ENCODE peak calls at places on chromosomes 1 and 21, in ten cellular contexts. Y is activated T-helper 1 cell treated with anti-CD3 and anti-CD28 coated beads, Interleukin-2, amount 50 U/mL, for 16 hours; D is HFFc6; K is esophagus squamous epithelium; Q is right cardiac atrium; E is CD8-positive, alpha-beta T cell; T is choroid plexus epithelial cell; P is substantia nigra; B is erythroblast; C is fibroblast of lung. W is an unnamed sample.

GRCh38 chr1:172513480-172513879 is 19.5 kb upstream of the SUCO start:
- DNase-seq in Y (no peak), D (peak), K (no peak), Q (no peak), E (no peak), T (no peak), P (no peak), B (peak), C (peak), W (no peak)

GRCh38 chr1:206503591-206504362 is 3.6 kb upstream of the RASSF5 start:
- DNase-seq in Y (no peak), D (peak), K (no peak), Q (peak), E (peak), T (peak), P (no peak), B (peak), C (peak), W (no peak)

GRCh38 chr1:79974659-79975058 is 968.1 kb upstream of the ADGRL4 start:
- DNase-seq in Y (no peak), D (no peak), K (no peak), Q (no peak), E (no peak), T (no peak), P (no peak), B (no peak), C (no peak), W (no peak)

GRCh38 chr1:179599623-179600249 is 8.1 kb downstream of the TDRD5 start:
- DNase-seq in Y (no peak), D (peak), K (no peak), Q (no peak), E (no peak), T (peak), P (no peak), B (peak), C (peak), W (no peak)

GRCh38 chr1:170198584-170198983 is 52.8 kb downstream of the NTMT2 start:
- DNase-seq in Y (no peak), D (no peak), K (no peak), Q (no peak), E (no peak), T (no peak), P (no peak), B (no peak), C (no peak), W (no peak)

GRCh38 chr1:217274416-217274815 is 356.5 kb downstream of the GPATCH2 start:
- DNase-seq in Y (no peak), D (no peak), K (no peak), Q (no peak), E (no peak), T (peak), P (no peak), B (no peak), C (no peak), W (no peak)

GRCh38 chr1:25206201-25206600 is 26.1 kb downstream of the SYF2 start:
- DNase-seq in Y (no peak), D (no peak), K (no peak), Q (no peak), E (no peak), T (no peak), P (no peak), B (no peak), C (no peak), W (no peak)

GRCh38 chr21:26626187-26626586 is 53.1 kb upstream of the CYYR1 start:
- DNase-seq in Y (no peak), D (no peak), K (no peak), Q (no peak), E (no peak), T (no peak), P (no peak), B (no peak), C (no peak), W (no peak)

GRCh38 chr1:83860506-83861221 is 138.3 kb downstream of the TTLL7 start:
- DNase-seq in Y (peak), D (no peak), K (peak), Q (peak), E (peak), T (peak), P (peak), B (peak), C (peak), W (peak)

GRCh38 chr1:221734187-221734586 is 7.7 kb downstream of the DUSP10 start:
- DNase-seq in Y (no peak), D (no peak), K (no peak), Q (no peak), E (no peak), T (no peak), P (no peak), B (no peak), C (no peak), W (no peak)

GRCh38 chr1:230682274-230682673 is 31.6 kb downstream of the AGT start:
- DNase-seq in Y (no peak), D (no peak), K (no peak), Q (no peak), E (no peak), T (peak), P (no peak), B (no peak), C (peak), W (no peak)

GRCh38 chr1:109467301-109467777 is 993 bp downstream of the SYPL2 start:
- DNase-seq in Y (no peak), D (no peak), K (no peak), Q (no peak), E (no peak), T (no peak), P (no peak), B (no peak), C (no peak), W (no peak)

GRCh38 chr1:246567258-246568235 is 1.3 kb downstream of the CNST start:
- DNase-seq in Y (no peak), D (peak), K (no peak), Q (no peak), E (no peak), T (peak), P (no peak), B (peak), C (peak), W (no peak)

GRCh38 chr1:244242446-244242845 is 191.4 kb downstream of the ZBTB18 start:
- DNase-seq in Y (no peak), D (no peak), K (no peak), Q (no peak), E (no peak), T (no peak), P (no peak), B (no peak), C (peak), W (no peak)

GRCh38 chr1:204104331-204105222 is 31.7 kb downstream of the SOX13 start:
- DNase-seq in Y (no peak), D (peak), K (no peak), Q (peak), E (no peak), T (peak), P (no peak), B (no peak), C (peak), W (peak)

GRCh38 chr1:11794446-11795237 is 11.1 kb downstream of the MTHFR start:
- DNase-seq in Y (no peak), D (no peak), K (no peak), Q (no peak), E (no peak), T (no peak), P (no peak), B (no peak), C (no peak), W (no peak)

GRCh38 chr1:71046891-71047634 is 553 bp downstream of the PTGER3 start:
- DNase-seq in Y (no peak), D (no peak), K (no peak), Q (no peak), E (no peak), T (no peak), P (no peak), B (peak), C (no peak), W (no peak)

GRCh38 chr1:198462365-198463025 is 78.0 kb downstream of the ATP6V1G3 start:
- DNase-seq in Y (no peak), D (peak), K (no peak), Q (no peak), E (no peak), T (peak), P (no peak), B (no peak), C (peak), W (no peak)

GRCh38 chr1:49171941-49172593 is 395.4 kb upstream of the BEND5 start:
- DNase-seq in Y (no peak), D (no peak), K (no peak), Q (no peak), E (no peak), T (no peak), P (no peak), B (no peak), C (no peak), W (no peak)

GRCh38 chr1:70504821-70505193 is 93.7 kb downstream of the CTH start:
- DNase-seq in Y (no peak), D (peak), K (no peak), Q (no peak), E (no peak), T (peak), P (no peak), B (no peak), C (peak), W (no peak)

GRCh38 chr1:115063238-115063901 is 25.9 kb downstream of the TSPAN2 start:
- DNase-seq in Y (no peak), D (no peak), K (no peak), Q (no peak), E (peak), T (no peak), P (no peak), B (no peak), C (peak), W (peak)

GRCh38 chr21:46646541-46647154 is 11.2 kb downstream of the PRMT2 start:
- DNase-seq in Y (no peak), D (no peak), K (no peak), Q (no peak), E (no peak), T (no peak), P (no peak), B (no peak), C (no peak), W (no peak)

GRCh38 chr1:223473576-223474344 is 80.5 kb downstream of the CCDC185 start:
- DNase-seq in Y (no peak), D (no peak), K (no peak), Q (no peak), E (no peak), T (no peak), P (no peak), B (no peak), C (no peak), W (no peak)

GRCh38 chr1:31818204-31818603 is 2.4 kb upstream of the SPOCD1 start:
- DNase-seq in Y (no peak), D (no peak), K (no peak), Q (no peak), E (no peak), T (no peak), P (no peak), B (no peak), C (no peak), W (no peak)

GRCh38 chr1:107964397-107965111 is 426 bp downstream of the VAV3 start:
- DNase-seq in Y (no peak), D (no peak), K (no peak), Q (no peak), E (peak), T (peak), P (no peak), B (peak), C (peak), W (no peak)

GRCh38 chr21:39386194-39386593 is 37.3 kb upstream of the HMGN1 start:
- DNase-seq in Y (no peak), D (no peak), K (no peak), Q (peak), E (peak), T (peak), P (peak), B (peak), C (no peak), W (no peak)